ENCODE peak calls at places on chromosomes 6 and 20, in four cellular contexts. One of them, this sample, is unnamed.

GRCh38 chr6:30826961-30827342 is 57.4 kb upstream of the DDR1 start:
- DNase-seq in sigmoid colon: no peak
- DNase-seq in fibroblast of villous mesenchyme: peak
- DNase-seq in uterus: no peak
- DNase-seq in this sample: no peak

GRCh38 chr20:48618631-48619030 is 209.2 kb downstream of the PREX1 start:
- DNase-seq in sigmoid colon: no peak
- DNase-seq in fibroblast of villous mesenchyme: no peak
- DNase-seq in uterus: no peak
- DNase-seq in this sample: no peak

GRCh38 chr6:7974932-7975763 is 64.6 kb upstream of the TXNDC5 start:
- DNase-seq in sigmoid colon: peak
- DNase-seq in fibroblast of villous mesenchyme: peak
- DNase-seq in uterus: peak
- DNase-seq in this sample: peak

GRCh38 chr6:138155443-138155842 is 6.3 kb upstream of the ARFGEF3 start:
- DNase-seq in sigmoid colon: no peak
- DNase-seq in fibroblast of villous mesenchyme: no peak
- DNase-seq in uterus: no peak
- DNase-seq in this sample: no peak

GRCh38 chr20:57265649-57266250 is 691 bp downstream of the BMP7 start:
- DNase-seq in sigmoid colon: no peak
- DNase-seq in fibroblast of villous mesenchyme: no peak
- DNase-seq in uterus: no peak
- DNase-seq in this sample: no peak

GRCh38 chr6:113172531-113172966 is 684.6 kb upstream of the MARCKS start:
- DNase-seq in sigmoid colon: no peak
- DNase-seq in fibroblast of villous mesenchyme: no peak
- DNase-seq in uterus: no peak
- DNase-seq in this sample: no peak

GRCh38 chr6:15508363-15509330 is 154.2 kb downstream of the DTNBP1 start:
- DNase-seq in sigmoid colon: peak
- DNase-seq in fibroblast of villous mesenchyme: peak
- DNase-seq in uterus: no peak
- DNase-seq in this sample: no peak

GRCh38 chr6:77740380-77740779 is 87.5 kb downstream of the MEI4 start:
- DNase-seq in sigmoid colon: no peak
- DNase-seq in fibroblast of villous mesenchyme: peak
- DNase-seq in uterus: no peak
- DNase-seq in this sample: peak

GRCh38 chr20:8330785-8331699 is 199.0 kb downstream of the PLCB1 start:
- DNase-seq in sigmoid colon: no peak
- DNase-seq in fibroblast of villous mesenchyme: no peak
- DNase-seq in uterus: no peak
- DNase-seq in this sample: peak

GRCh38 chr6:8269856-8270454 is 165.4 kb downstream of the SLC35B3 start:
- DNase-seq in sigmoid colon: no peak
- DNase-seq in fibroblast of villous mesenchyme: peak
- DNase-seq in uterus: no peak
- DNase-seq in this sample: no peak

GRCh38 chr6:139778113-139778512 is 403.7 kb upstream of the CITED2 start:
- DNase-seq in sigmoid colon: no peak
- DNase-seq in fibroblast of villous mesenchyme: no peak
- DNase-seq in uterus: no peak
- DNase-seq in this sample: no peak

GRCh38 chr6:119542037-119542436 is 192.5 kb upstream of the MAN1A1 start:
- DNase-seq in sigmoid colon: no peak
- DNase-seq in fibroblast of villous mesenchyme: no peak
- DNase-seq in uterus: no peak
- DNase-seq in this sample: no peak

GRCh38 chr20:35305682-35306556 is 13.7 kb upstream of the FAM83C start:
- DNase-seq in sigmoid colon: no peak
- DNase-seq in fibroblast of villous mesenchyme: peak
- DNase-seq in uterus: no peak
- DNase-seq in this sample: peak
- TF ChIP-seq CTCF in sigmoid colon: no peak
- TF ChIP-seq CTCF in fibroblast of villous mesenchyme: no peak
- TF ChIP-seq CTCF in uterus: no peak
- TF ChIP-seq CTCF in this sample: no peak

GRCh38 chr6:13708679-13709261 is 2.9 kb downstream of the RANBP9 start:
- DNase-seq in sigmoid colon: no peak
- DNase-seq in fibroblast of villous mesenchyme: peak
- DNase-seq in uterus: no peak
- DNase-seq in this sample: peak
- TF ChIP-seq CTCF in sigmoid colon: no peak
- TF ChIP-seq CTCF in fibroblast of villous mesenchyme: no peak
- TF ChIP-seq CTCF in uterus: no peak
- TF ChIP-seq CTCF in this sample: no peak

GRCh38 chr6:97074785-97075184 is 150.3 kb downstream of the KLHL32 start:
- DNase-seq in sigmoid colon: no peak
- DNase-seq in fibroblast of villous mesenchyme: no peak
- DNase-seq in uterus: no peak
- DNase-seq in this sample: no peak

GRCh38 chr6:97078791-97079190 is 154.3 kb downstream of the KLHL32 start:
- DNase-seq in sigmoid colon: no peak
- DNase-seq in fibroblast of villous mesenchyme: no peak
- DNase-seq in uterus: no peak
- DNase-seq in this sample: no peak

GRCh38 chr6:97081010-97081573 is 156.6 kb downstream of the KLHL32 start:
- DNase-seq in sigmoid colon: no peak
- DNase-seq in fibroblast of villous mesenchyme: no peak
- DNase-seq in uterus: no peak
- DNase-seq in this sample: no peak

GRCh38 chr6:97077380-97077779 is 152.9 kb downstream of the KLHL32 start:
- DNase-seq in sigmoid colon: no peak
- DNase-seq in fibroblast of villous mesenchyme: no peak
- DNase-seq in uterus: no peak
- DNase-seq in this sample: no peak
- TF ChIP-seq CTCF in sigmoid colon: no peak
- TF ChIP-seq CTCF in fibroblast of villous mesenchyme: no peak
- TF ChIP-seq CTCF in uterus: no peak
- TF ChIP-seq CTCF in this sample: no peak

GRCh38 chr6:13226071-13226470 is 102.3 kb downstream of the TBC1D7 start:
- DNase-seq in sigmoid colon: no peak
- DNase-seq in fibroblast of villous mesenchyme: no peak
- DNase-seq in uterus: no peak
- DNase-seq in this sample: no peak

GRCh38 chr6:13234130-13234529 is 94.2 kb downstream of the TBC1D7 start:
- DNase-seq in sigmoid colon: no peak
- DNase-seq in fibroblast of villous mesenchyme: no peak
- DNase-seq in uterus: no peak
- DNase-seq in this sample: no peak

GRCh38 chr6:13233106-13233505 is 95.2 kb downstream of the TBC1D7 start:
- DNase-seq in sigmoid colon: no peak
- DNase-seq in fibroblast of villous mesenchyme: no peak
- DNase-seq in uterus: no peak
- DNase-seq in this sample: no peak

GRCh38 chr6:13228264-13229204 is 99.8 kb downstream of the TBC1D7 start:
- DNase-seq in sigmoid colon: no peak
- DNase-seq in fibroblast of villous mesenchyme: no peak
- DNase-seq in uterus: no peak
- DNase-seq in this sample: no peak

DNA sequence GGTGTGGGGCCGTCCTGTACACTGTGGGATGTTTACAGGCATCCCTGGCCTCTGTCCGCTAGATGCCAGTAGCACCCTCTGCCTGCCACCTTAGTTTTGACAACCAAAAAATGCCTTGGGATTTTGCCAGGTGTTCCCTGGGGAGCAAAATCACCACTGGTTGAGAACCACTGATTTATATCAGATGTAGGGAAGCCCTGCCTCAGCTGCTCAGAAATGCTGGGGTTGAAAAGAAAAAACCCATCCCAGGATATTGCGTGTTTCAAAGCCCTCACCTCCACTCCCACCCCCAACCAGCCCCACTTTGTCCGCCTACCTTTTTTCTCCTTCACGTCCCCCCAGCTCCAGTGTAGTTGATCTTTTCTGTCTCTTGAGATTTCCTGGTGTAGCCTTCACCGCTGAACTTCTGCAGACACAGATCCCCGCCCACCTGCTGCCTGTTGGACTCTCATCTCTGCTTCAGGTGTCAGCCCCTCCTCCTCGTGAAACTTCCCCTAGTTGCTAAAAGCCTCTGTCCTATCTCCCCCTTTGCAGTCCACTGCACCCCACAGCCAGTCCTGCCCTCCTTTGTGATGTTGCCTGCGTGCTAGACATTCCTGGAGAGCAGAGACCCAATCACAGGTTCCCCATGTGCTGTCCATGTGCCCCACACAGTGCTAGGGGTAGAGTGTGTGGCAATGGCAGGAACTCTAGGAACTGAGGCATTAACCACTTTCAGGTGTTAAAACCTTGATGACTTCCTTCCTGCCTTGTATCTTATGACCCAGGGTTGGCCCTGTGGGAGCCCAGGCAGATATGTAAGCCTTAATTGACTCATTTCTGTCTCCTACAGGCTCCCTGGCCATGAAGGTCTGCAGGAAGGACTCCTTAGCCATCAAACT is 98.9 kb downstream of the TBC1D7 start:
- DNase-seq in sigmoid colon: no peak
- DNase-seq in fibroblast of villous mesenchyme: peak
- DNase-seq in uterus: no peak
- DNase-seq in this sample: no peak
- TF ChIP-seq CTCF in sigmoid colon: no peak
- TF ChIP-seq CTCF in fibroblast of villous mesenchyme: peak
- TF ChIP-seq CTCF in uterus: no peak
- TF ChIP-seq CTCF in this sample: no peak

DNA sequence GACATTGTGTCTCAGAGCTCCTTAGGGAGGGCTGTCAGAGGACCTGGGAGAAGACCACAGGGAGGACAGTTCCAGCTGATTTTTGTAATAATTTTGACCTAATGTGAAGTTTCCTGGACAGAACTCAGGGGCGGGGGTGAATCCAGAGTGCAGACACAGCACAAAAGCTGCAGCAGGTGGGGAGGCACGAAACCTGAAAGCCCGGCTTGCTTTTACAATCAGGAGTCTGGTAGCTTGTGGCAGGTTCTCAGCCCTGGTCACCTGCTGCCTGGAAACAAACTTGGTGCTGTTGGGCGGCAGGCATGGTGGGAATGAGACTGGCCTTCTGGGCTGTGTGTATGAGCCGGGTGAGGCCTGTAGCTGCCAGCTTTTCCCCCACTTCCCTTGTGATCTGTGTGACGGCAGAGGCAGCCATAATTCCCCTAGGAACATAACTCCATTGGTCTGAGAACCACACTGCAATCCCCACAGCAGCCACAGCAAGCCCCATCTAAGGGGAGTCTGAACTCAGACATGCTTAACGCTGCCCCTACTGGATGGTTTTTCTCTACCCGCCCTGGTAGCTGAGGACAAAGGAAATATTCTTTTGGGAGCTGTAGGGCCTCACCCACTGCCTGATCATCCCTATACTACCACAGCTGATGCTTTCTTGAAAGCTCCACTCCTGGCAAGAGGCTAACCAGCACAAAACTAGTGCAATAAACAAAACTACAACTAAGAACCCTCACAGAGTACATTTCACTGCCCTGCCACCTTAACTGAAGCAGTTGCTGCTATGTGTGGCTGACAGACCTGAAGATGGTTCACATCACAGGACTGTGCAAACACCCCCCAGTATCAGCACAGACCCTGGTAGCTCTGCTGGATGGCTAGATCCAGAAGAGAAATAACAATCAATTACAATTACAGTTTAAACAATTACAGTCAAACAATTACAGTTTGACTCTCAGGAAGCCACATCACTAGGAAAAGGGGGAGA is 1055.1 kb upstream of the GJE1 start:
- DNase-seq in sigmoid colon: no peak
- DNase-seq in fibroblast of villous mesenchyme: peak
- DNase-seq in uterus: no peak
- DNase-seq in this sample: peak
- TF ChIP-seq CTCF in sigmoid colon: no peak
- TF ChIP-seq CTCF in fibroblast of villous mesenchyme: peak
- TF ChIP-seq CTCF in uterus: no peak
- TF ChIP-seq CTCF in this sample: peak

DNA sequence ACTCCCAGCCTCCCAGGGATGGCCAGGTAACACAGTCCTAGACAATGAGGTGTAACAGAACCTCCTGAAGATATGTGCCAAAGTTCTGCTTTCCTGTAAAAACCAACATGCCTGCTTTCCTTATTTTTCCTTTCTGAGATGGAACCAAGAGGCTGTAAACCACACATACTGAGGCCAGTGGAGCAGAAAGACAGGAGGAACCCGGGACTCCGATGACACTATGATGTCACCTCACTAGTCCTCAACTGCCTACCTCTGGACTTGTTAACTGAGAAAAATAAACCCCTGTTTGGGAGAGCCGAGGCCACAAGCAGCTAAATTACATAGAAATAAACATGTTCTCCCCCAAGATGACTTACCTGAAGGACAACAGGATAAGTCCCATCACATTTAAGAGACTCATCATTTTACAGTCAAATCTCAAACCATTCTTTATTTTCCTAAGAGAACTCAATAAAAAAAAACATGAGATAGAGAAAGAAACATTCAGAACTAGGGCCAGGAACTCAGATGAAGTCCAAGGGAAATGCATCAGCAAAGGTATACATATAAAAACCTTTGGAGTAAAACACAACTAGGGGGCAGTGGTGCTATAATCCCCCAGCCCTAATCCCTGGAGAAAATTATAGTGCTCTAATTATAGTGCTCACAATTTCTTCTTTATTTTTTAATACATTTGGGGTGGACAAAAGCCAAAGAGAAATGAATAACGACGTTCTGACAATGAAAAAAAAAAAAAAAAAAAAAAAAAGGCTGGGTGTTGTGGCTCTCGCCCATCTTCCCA is 100.4 kb upstream of the EMILIN3 start:
- DNase-seq in sigmoid colon: no peak
- DNase-seq in fibroblast of villous mesenchyme: no peak
- DNase-seq in uterus: no peak
- DNase-seq in this sample: no peak
- TF ChIP-seq CTCF in sigmoid colon: no peak
- TF ChIP-seq CTCF in fibroblast of villous mesenchyme: no peak
- TF ChIP-seq CTCF in uterus: no peak
- TF ChIP-seq CTCF in this sample: no peak

This sample was measured in NB4.